ENCODE peak calls at places on chromosomes 1 and 21, in four cellular contexts. T is AG08395, N is astrocyte of the spinal cord, G is NCI-H1694. X is an unnamed sample.

GRCh38 chr1:208069908-208070307 is 159.0 kb upstream of the CD34 start:
- DNase-seq in T (no peak), N (no peak), G (no peak), X (peak)

GRCh38 chr1:180643693-180644092 is 11.9 kb downstream of the XPR1 start:
- DNase-seq in T (peak), N (peak), G (peak), X (peak)

GRCh38 chr1:109864960-109865611 is 45.6 kb upstream of the CSF1 start:
- DNase-seq in T (peak), N (peak), G (no peak), X (no peak)

GRCh38 chr1:103942029-103942428 is 192.3 kb downstream of the AMY1C start:
- DNase-seq in T (no peak), N (no peak), G (no peak), X (no peak)

GRCh38 chr1:3366181-3367051 is 88.0 kb upstream of the ARHGEF16 start:
- DNase-seq in T (no peak), N (peak), G (no peak), X (no peak)

GRCh38 chr1:224213438-224214119 is 30.5 kb downstream of the DEGS1 start:
- DNase-seq in T (no peak), N (no peak), G (no peak), X (peak)

GRCh38 chr21:44329086-44329889 is 9.9 kb downstream of the CFAP410 start:
- DNase-seq in T (no peak), N (no peak), G (no peak), X (peak)

GRCh38 chr1:230909974-230910754 is 41.8 kb upstream of the C1orf198 start:
- DNase-seq in T (no peak), N (no peak), G (no peak), X (no peak)

GRCh38 chr21:25801217-25802015 is 66.6 kb downstream of the GABPA start:
- DNase-seq in T (peak), N (peak), G (peak), X (peak)

GRCh38 chr1:201903135-201903534 is 14.4 kb downstream of the SHISA4 start:
- DNase-seq in T (peak), N (no peak), G (no peak), X (no peak)

GRCh38 chr1:1554926-1555915 is 14.8 kb upstream of the TMEM240 start:
- DNase-seq in T (peak), N (peak), G (no peak), X (no peak)